ENCODE peak calls at places on chromosomes 3 and 15, in five cellular contexts. One of them, this sample, is unnamed.

GRCh38 chr3:11626084-11626463 is 17.6 kb downstream of the VGLL4 start:
- DNase-seq in EH: peak; percentile 12
- DNase-seq in CD4-positive, alpha-beta memory T cell: no peak
- DNase-seq in endothelial cell: no peak
- DNase-seq in GM23338: no peak
- DNase-seq in this sample: no peak

GRCh38 chr15:38620851-38621594 is 56.4 kb upstream of the RASGRP1 start:
- DNase-seq in EH: no peak
- DNase-seq in CD4-positive, alpha-beta memory T cell: no peak
- DNase-seq in endothelial cell: no peak
- DNase-seq in GM23338: no peak
- DNase-seq in this sample: no peak

GRCh38 chr15:25247418-25248030 is 191.3 kb downstream of the UBE3A start:
- DNase-seq in EH: no peak
- DNase-seq in CD4-positive, alpha-beta memory T cell: no peak
- DNase-seq in endothelial cell: no peak
- DNase-seq in GM23338: no peak
- DNase-seq in this sample: no peak

GRCh38 chr3:109985942-109986555 is 648.7 kb upstream of the DPPA4 start:
- DNase-seq in EH: no peak
- DNase-seq in CD4-positive, alpha-beta memory T cell: no peak
- DNase-seq in endothelial cell: no peak
- DNase-seq in GM23338: no peak
- DNase-seq in this sample: no peak

GRCh38 chr15:75640483-75641175 is 605 bp upstream of the IMP3 start:
- DNase-seq in EH: peak; percentile 47
- DNase-seq in CD4-positive, alpha-beta memory T cell: peak; percentile 75
- DNase-seq in endothelial cell: no peak
- DNase-seq in GM23338: peak; percentile 79
- DNase-seq in this sample: no peak

GRCh38 chr15:99631256-99631655 is 65.5 kb downstream of the MEF2A start:
- DNase-seq in EH: no peak
- DNase-seq in CD4-positive, alpha-beta memory T cell: no peak
- DNase-seq in endothelial cell: no peak
- DNase-seq in GM23338: no peak
- DNase-seq in this sample: no peak

GRCh38 chr3:149507491-149508324 is 33.2 kb downstream of the TM4SF4 start:
- DNase-seq in EH: peak; percentile 63
- DNase-seq in CD4-positive, alpha-beta memory T cell: no peak
- DNase-seq in endothelial cell: no peak
- DNase-seq in GM23338: peak; percentile 26
- DNase-seq in this sample: no peak

GRCh38 chr15:64754663-64755426 is 20.5 kb downstream of the RBPMS2 start:
- DNase-seq in EH: no peak
- DNase-seq in CD4-positive, alpha-beta memory T cell: no peak
- DNase-seq in endothelial cell: no peak
- DNase-seq in GM23338: no peak
- DNase-seq in this sample: no peak

GRCh38 chr3:108410531-108410984 is 99.8 kb downstream of the MYH15 start:
- DNase-seq in EH: no peak
- DNase-seq in CD4-positive, alpha-beta memory T cell: no peak
- DNase-seq in endothelial cell: no peak
- DNase-seq in GM23338: no peak
- DNase-seq in this sample: no peak

GRCh38 chr15:27414168-27414870 is 443.3 kb downstream of the GABRG3 start:
- DNase-seq in EH: no peak
- DNase-seq in CD4-positive, alpha-beta memory T cell: no peak
- DNase-seq in endothelial cell: no peak
- DNase-seq in GM23338: no peak
- DNase-seq in this sample: no peak

GRCh38 chr15:56725386-56725785 is 7.9 kb downstream of the ZNF280D start:
- DNase-seq in EH: no peak
- DNase-seq in CD4-positive, alpha-beta memory T cell: no peak
- DNase-seq in endothelial cell: no peak
- DNase-seq in GM23338: no peak
- DNase-seq in this sample: no peak

GRCh38 chr3:146967786-146968185 is 362.6 kb upstream of the PLSCR5 start:
- DNase-seq in EH: no peak
- DNase-seq in CD4-positive, alpha-beta memory T cell: no peak
- DNase-seq in endothelial cell: no peak
- DNase-seq in GM23338: no peak
- DNase-seq in this sample: no peak

GRCh38 chr15:50135123-50135541 is 16.1 kb upstream of the ATP8B4 start:
- DNase-seq in EH: peak; percentile 36
- DNase-seq in CD4-positive, alpha-beta memory T cell: no peak
- DNase-seq in endothelial cell: no peak
- DNase-seq in GM23338: no peak
- DNase-seq in this sample: no peak

GRCh38 chr3:38331257-38332022 is 15.1 kb upstream of the XYLB start:
- DNase-seq in EH: no peak
- DNase-seq in CD4-positive, alpha-beta memory T cell: no peak
- DNase-seq in endothelial cell: no peak
- DNase-seq in GM23338: no peak
- DNase-seq in this sample: no peak

GRCh38 chr15:46703352-46703861 is 1013.9 kb upstream of the SEMA6D start:
- DNase-seq in EH: no peak
- DNase-seq in CD4-positive, alpha-beta memory T cell: no peak
- DNase-seq in endothelial cell: no peak
- DNase-seq in GM23338: no peak
- DNase-seq in this sample: no peak